ENCODE peak calls at places on chromosomes 11 and 22, in seven cellular contexts. I, L, S, M, X, R and G are unnamed samples.

GRCh38 chr11:77602385-77603105 is 12.8 kb downstream of the AQP11 start:
- DNase-seq in I (no peak), L (peak), S (no peak), M (no peak), X (peak), R (no peak), G (no peak)

GRCh38 chr22:38304526-38304925 is 12.7 kb downstream of the CSNK1E start:
- DNase-seq in I (peak), L (no peak), S (no peak), M (no peak), X (no peak), R (no peak), G (no peak)

GRCh38 chr11:123386746-123387510 is 43.1 kb upstream of the GRAMD1B start:
- DNase-seq in I (no peak), L (peak), S (no peak), M (no peak), X (peak), R (no peak), G (no peak)

GRCh38 chr11:67644042-67644441 is 4.5 kb upstream of the TBX10 start:
- DNase-seq in I (no peak), L (no peak), S (no peak), M (no peak), X (no peak), R (no peak), G (no peak)

GRCh38 chr11:7612056-7612660 is 61.1 kb downstream of the CYB5R2 start:
- DNase-seq in I (no peak), L (no peak), S (no peak), M (no peak), X (no peak), R (no peak), G (peak)

GRCh38 chr11:6251990-6252473 is 7.6 kb upstream of the CCKBR start:
- DNase-seq in I (no peak), L (no peak), S (no peak), M (no peak), X (no peak), R (no peak), G (peak)

GRCh38 chr11:85483861-85484260 is 143.3 kb downstream of the DLG2 start:
- DNase-seq in I (no peak), L (peak), S (no peak), M (no peak), X (no peak), R (no peak), G (no peak)

GRCh38 chr11:96259053-96259837 is 83.8 kb downstream of the MAML2 start:
- DNase-seq in I (no peak), L (no peak), S (no peak), M (no peak), X (peak), R (no peak), G (no peak)

GRCh38 chr22:40024201-40025061 is 29.7 kb downstream of the FAM83F start:
- DNase-seq in I (peak), L (no peak), S (peak), M (no peak), X (peak), R (peak), G (no peak)

GRCh38 chr22:46737105-46737975 is 712 bp downstream of the CERK start:
- DNase-seq in I (peak), L (no peak), S (no peak), M (no peak), X (no peak), R (peak), G (no peak)

GRCh38 chr11:117229411-117229810 is 2.5 kb downstream of the PCSK7 start:
- DNase-seq in I (no peak), L (no peak), S (no peak), M (no peak), X (no peak), R (no peak), G (no peak)

GRCh38 chr22:27476729-27477128 is 324.8 kb downstream of the MN1 start:
- DNase-seq in I (peak), L (no peak), S (no peak), M (no peak), X (peak), R (no peak), G (no peak)

GRCh38 chr11:118152552-118153471 is at the start of gene SCN4B:
- DNase-seq in I (peak), L (no peak), S (peak), M (no peak), X (peak), R (no peak), G (no peak)